ENCODE peak calls at places on chromosome 2, in nine cellular contexts. L is anterior cingulate cortex; C is NCI-H1436 treated with DMSO at 0.1 percent for 48 hours; Y is AG04450; P is AG08396; W is GM13976; Q is activated CD4-positive, CD25-positive, alpha-beta regulatory T cell treated with anti-CD3 and anti-CD28 coated beads, Interleukin-2, amount 50 U/mL, for 72 hours; M is H54; G is HTR-8/SVneo. U is an unnamed sample.

GRCh38 chr2:10097352-10098148 is 17.3 kb upstream of the CYS1 start:
- DNase-seq in W (peak; percentile 81), Y (no peak), C (no peak), Q (peak; percentile 51), M (peak; percentile 94), L (no peak), G (peak; percentile 89), P (peak; percentile 90), U (peak; percentile 91)

GRCh38 chr2:24721470-24721869 is 71.7 kb downstream of the PTRHD1 start:
- DNase-seq in M (no peak), Y (peak; percentile 71), Q (no peak), G (peak; percentile 41), L (peak; percentile 28), W (no peak), C (no peak), P (peak; percentile 49), U (no peak)

GRCh38 chr2:46913471-46914381 is 1.9 kb downstream of the MCFD2 start:
- DNase-seq in Y (no peak), G (no peak), L (no peak), M (peak; percentile 76), C (no peak), W (no peak), P (peak; percentile 62), Q (no peak), U (peak; percentile 79)

GRCh38 chr2:148644885-148645134 is 259 bp downstream of the EPC2 start:
- DNase-seq in Q (no peak), L (peak; percentile 87), C (no peak), W (no peak), Y (no peak), P (no peak), M (no peak), G (no peak), U (no peak)

GRCh38 chr2:123715467-123715982 is 309.6 kb upstream of the CNTNAP5 start:
- DNase-seq in C (no peak), L (no peak), G (no peak), P (no peak), M (no peak), Q (no peak), Y (no peak), W (no peak), U (no peak)

GRCh38 chr2:188181439-188181838 is 110.2 kb upstream of the GULP1 start:
- DNase-seq in G (no peak), P (no peak), L (no peak), M (no peak), W (no peak), Q (no peak), Y (no peak), C (no peak), U (no peak)

GRCh38 chr2:42813773-42814172 is 21.4 kb upstream of the HAAO start:
- DNase-seq in Q (no peak), P (no peak), W (no peak), M (no peak), Y (no peak), L (no peak), G (no peak), C (no peak), U (no peak)

GRCh38 chr2:101558740-101559508 is 84.0 kb upstream of the RFX8 start:
- DNase-seq in W (no peak), P (peak; percentile 71), Q (no peak), Y (peak; percentile 74), C (no peak), M (no peak), G (no peak), L (no peak), U (peak; percentile 50)

GRCh38 chr2:118417417-118418125 is 329.3 kb downstream of the INSIG2 start:
- DNase-seq in P (peak; percentile 29), G (no peak), W (no peak), M (no peak), Y (no peak), C (no peak), Q (no peak), L (no peak), U (no peak)

GRCh38 chr2:107361951-107362350 is 464.7 kb upstream of the RGPD4 start:
- DNase-seq in L (no peak), C (no peak), Y (no peak), M (no peak), Q (no peak), P (no peak), W (no peak), G (no peak), U (no peak)

GRCh38 chr2:140275427-140275826 is 1495.2 kb upstream of the NXPH2 start:
- DNase-seq in Y (no peak), Q (no peak), W (no peak), C (no peak), M (no peak), P (no peak), L (no peak), G (no peak), U (no peak)

GRCh38 chr2:128545829-128546228 is 227.2 kb upstream of the HS6ST1 start:
- DNase-seq in W (no peak), G (no peak), C (no peak), L (no peak), P (no peak), Q (no peak), Y (no peak), M (no peak), U (no peak)